ENCODE peak calls at places on chromosomes 2 and 18, in ten cellular contexts. K is iPS-NIHi11; P is breast epithelium; Q is HEK293T; X is tibial nerve; G is mucosa of descending colon; I is stimulated activated naive B cell treated with anti-CD40 and anti-IgM and Interleukin-4, amounts not matched to agents 10 μg/mL and 1 μg/mL and 100 μg/mL, for 72 hours; A is activated gamma-delta T cell treated with anti-CD3 and anti-CD28 coated beads, Interleukin-2, amount 50 U/mL, for 16 hours; H is HTR-8/SVneo; R is right lobe of liver. B is an unnamed sample.

GRCh38 chr2:174004900-174005605 is 39.9 kb upstream of the SP3 start:
- DNase-seq in K (no peak), P (no peak), Q (no peak), X (no peak), G (no peak), I (no peak), A (no peak), H (peak), R (no peak), B (peak)

GRCh38 chr18:410103-410502 is 90.4 kb downstream of the COLEC12 start:
- DNase-seq in K (no peak), P (no peak), Q (no peak), X (no peak), G (no peak), I (no peak), A (no peak), H (no peak), R (no peak), B (no peak)

GRCh38 chr2:120012771-120013568 is at the start of gene EPB41L5:
- DNase-seq in K (peak), P (peak), Q (peak), X (peak), G (peak), I (peak), A (peak), H (peak), R (peak), B (peak)

GRCh38 chr2:26409785-26410184 is 8.1 kb downstream of the DRC1 start:
- DNase-seq in K (no peak), P (no peak), Q (no peak), X (no peak), G (no peak), I (no peak), A (no peak), H (no peak), R (no peak), B (no peak)

GRCh38 chr2:62293490-62294212 is 97.7 kb downstream of the B3GNT2 start:
- DNase-seq in K (peak), P (peak), Q (no peak), X (peak), G (peak), I (no peak), A (no peak), H (no peak), R (peak), B (peak)

GRCh38 chr2:49914281-49914680 is 760.0 kb upstream of the FSHR start:
- DNase-seq in K (no peak), P (peak), Q (no peak), X (no peak), G (no peak), I (no peak), A (no peak), H (no peak), R (no peak), B (no peak)

GRCh38 chr2:203887680-203888079 is 20.1 kb downstream of the CTLA4 start:
- DNase-seq in K (no peak), P (no peak), Q (no peak), X (no peak), G (no peak), I (no peak), A (no peak), H (no peak), R (no peak), B (no peak)

GRCh38 chr18:26002375-26002774 is 88.0 kb downstream of the SS18 start:
- DNase-seq in K (no peak), P (no peak), Q (no peak), X (no peak), G (no peak), I (no peak), A (no peak), H (no peak), R (no peak), B (no peak)

GRCh38 chr2:238786792-238787490 is 60.9 kb upstream of the TWIST2 start:
- DNase-seq in K (no peak), P (no peak), Q (no peak), X (no peak), G (no peak), I (no peak), A (no peak), H (no peak), R (no peak), B (no peak)